ENCODE peak calls at places on chromosomes 12 and 14, in four cellular contexts. Q is AG09309, K is fibroblast of villous mesenchyme, M is fibroblast of the aortic adventitia. X is an unnamed sample.

GRCh38 chr12:44295958-44296623 is 460.2 kb downstream of the TMEM117 start:
- DNase-seq in K (no peak), Q (no peak), M (no peak), X (no peak)

GRCh38 chr12:108689314-108690190 is 41.8 kb downstream of the CORO1C start:
- DNase-seq in K (peak), M (peak), Q (no peak), X (no peak)

GRCh38 chr12:21539797-21540196 is 13.7 kb downstream of the SPX start:
- DNase-seq in K (no peak), Q (no peak), M (no peak), X (peak)

GRCh38 chr14:36091096-36091495 is 85.4 kb downstream of the PTCSC3 start:
- DNase-seq in K (peak), M (peak), Q (peak), X (peak)

GRCh38 chr12:116571089-116571488 is 11.9 kb downstream of the MAP1LC3B2 start:
- DNase-seq in M (no peak), Q (no peak), K (no peak), X (no peak)

GRCh38 chr12:109473006-109473405 is 4.1 kb downstream of the KCTD10 start:
- DNase-seq in K (no peak), Q (no peak), M (no peak), X (peak)

GRCh38 chr14:80356413-80356812 is 145.1 kb upstream of the DIO2 start:
- DNase-seq in Q (no peak), M (peak), K (peak), X (no peak)

GRCh38 chr12:93407283-93407962 is 29.7 kb downstream of the NUDT4 start:
- DNase-seq in M (no peak), K (no peak), Q (no peak), X (no peak)

GRCh38 chr12:462936-463705 is 3.4 kb downstream of the B4GALNT3 start:
- DNase-seq in M (no peak), Q (no peak), K (no peak), X (peak)

GRCh38 chr12:97940105-97940504 is 477.5 kb downstream of the RMST start:
- DNase-seq in M (no peak), K (no peak), Q (no peak), X (no peak)

GRCh38 chr14:69049675-69050074 is 70.6 kb upstream of the ACTN1 start:
- DNase-seq in Q (peak), K (peak), M (peak), X (peak)

GRCh38 chr12:6823161-6824084 is 1.8 kb downstream of the GPR162 start:
- DNase-seq in Q (no peak), K (no peak), M (no peak), X (no peak)

GRCh38 chr14:80988742-80989429 is 33.5 kb downstream of the TSHR start:
- DNase-seq in K (no peak), Q (no peak), M (no peak), X (peak)

GRCh38 chr14:33393895-33394405 is 455.3 kb downstream of the NPAS3 start:
- DNase-seq in Q (no peak), M (no peak), K (no peak), X (no peak)

GRCh38 chr12:25581067-25581466 is 28.0 kb upstream of the LMNTD1 start:
- DNase-seq in Q (no peak), M (peak), K (no peak), X (no peak)

GRCh38 chr12:48160807-48161206 is 3.5 kb upstream of the ASB8 start:
- DNase-seq in M (peak), K (no peak), Q (no peak), X (no peak)

GRCh38 chr14:80607430-80608200 is 333.9 kb downstream of the CEP128 start:
- DNase-seq in K (peak), Q (no peak), M (peak), X (no peak)

GRCh38 chr14:101552786-101553231 is 8.5 kb upstream of the DIO3 start:
- DNase-seq in Q (no peak), K (no peak), M (no peak), X (no peak)

GRCh38 chr12:117680311-117680710 is 288.5 kb downstream of the KSR2 start:
- DNase-seq in M (no peak), Q (no peak), K (no peak), X (no peak)

GRCh38 chr14:94112513-94113060 is 2.1 kb downstream of the IFI27 start:
- DNase-seq in K (no peak), Q (no peak), M (no peak), X (no peak)

GRCh38 chr12:6952860-6953416 is 1.8 kb downstream of the PTPN6 start:
- DNase-seq in Q (no peak), M (no peak), K (no peak), X (no peak)

GRCh38 chr12:119720349-119720748 is 52.4 kb downstream of the PRKAB1 start:
- DNase-seq in K (no peak), Q (no peak), M (no peak), X (no peak)
- H3K4me3 ChIP-seq in K (no peak), Q (no peak), M (no peak), X (no peak)

GRCh38 chr12:67543371-67543770 is 105.2 kb upstream of the DYRK2 start:
- DNase-seq in K (no peak), M (no peak), Q (no peak), X (no peak)

GRCh38 chr12:67539329-67539728 is 109.2 kb upstream of the DYRK2 start:
- DNase-seq in Q (no peak), M (no peak), K (no peak), X (no peak)

GRCh38 chr12:67539946-67540345 is 108.6 kb upstream of the DYRK2 start:
- DNase-seq in K (no peak), M (peak), Q (no peak), X (peak)

GRCh38 chr12:67541625-67541991 is 106.9 kb upstream of the DYRK2 start:
- DNase-seq in K (no peak), Q (no peak), M (no peak), X (peak)

GRCh38 chr12:67540920-67541624 is 107.5 kb upstream of the DYRK2 start:
- DNase-seq in Q (no peak), M (no peak), K (no peak), X (peak)
- H3K4me3 ChIP-seq in Q (no peak), M (no peak), K (no peak), X (no peak)

GRCh38 chr12:52501490-52501889 is 8.4 kb upstream of the KRT6A start:
- DNase-seq in Q (no peak), M (no peak), K (no peak), X (peak)

GRCh38 chr12:52497975-52498374 is 4.9 kb upstream of the KRT6A start:
- DNase-seq in K (no peak), Q (no peak), M (no peak), X (no peak)

GRCh38 chr12:52496590-52497071 is 3.6 kb upstream of the KRT6A start:
- DNase-seq in M (peak), K (peak), Q (no peak), X (peak)

GRCh38 chr12:52498971-52499370 is 5.9 kb upstream of the KRT6A start:
- DNase-seq in Q (no peak), M (no peak), K (no peak), X (no peak)

GRCh38 chr12:52499836-52500560 is 6.9 kb upstream of the KRT6A start:
- DNase-seq in Q (no peak), K (no peak), M (peak), X (no peak)
- H3K4me3 ChIP-seq in Q (no peak), K (no peak), M (no peak), X (no peak)

GRCh38 chr14:103019827-103020226 is 37.5 kb downstream of the CDC42BPB start:
- DNase-seq in M (peak), Q (no peak), K (peak), X (no peak)

GRCh38 chr14:103023881-103024473 is 33.4 kb downstream of the CDC42BPB start:
- DNase-seq in Q (no peak), K (peak), M (peak), X (peak)

GRCh38 chr14:103021817-103022668 is 35.3 kb downstream of the CDC42BPB start:
- DNase-seq in K (peak), Q (no peak), M (peak), X (peak)

GRCh38 chr14:103020271-103020910 is 37.0 kb downstream of the CDC42BPB start:
- DNase-seq in K (no peak), M (no peak), Q (no peak), X (no peak)

DNA sequence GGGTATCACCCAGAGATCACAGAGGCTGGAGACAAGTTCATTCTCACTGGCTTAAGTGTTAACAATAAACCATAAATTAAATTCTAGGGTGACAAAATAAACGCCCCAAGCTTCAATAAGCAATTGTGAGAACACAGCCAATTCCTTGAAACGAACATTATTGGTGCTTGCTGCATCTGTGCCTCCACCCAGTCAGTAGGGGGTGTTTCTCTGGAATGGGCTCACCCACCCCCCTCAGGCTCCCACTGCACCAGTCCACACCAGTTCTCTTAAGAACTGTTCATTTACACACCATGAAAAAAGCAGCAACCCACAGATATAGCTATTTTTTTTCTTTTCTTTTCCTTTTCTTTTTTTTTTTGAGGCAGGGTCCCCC is 34.7 kb downstream of the CDC42BPB start:
- DNase-seq in K (no peak), M (peak), Q (no peak), X (no peak)
- H3K4me3 ChIP-seq in K (no peak), M (no peak), Q (no peak), X (no peak)

DNA sequence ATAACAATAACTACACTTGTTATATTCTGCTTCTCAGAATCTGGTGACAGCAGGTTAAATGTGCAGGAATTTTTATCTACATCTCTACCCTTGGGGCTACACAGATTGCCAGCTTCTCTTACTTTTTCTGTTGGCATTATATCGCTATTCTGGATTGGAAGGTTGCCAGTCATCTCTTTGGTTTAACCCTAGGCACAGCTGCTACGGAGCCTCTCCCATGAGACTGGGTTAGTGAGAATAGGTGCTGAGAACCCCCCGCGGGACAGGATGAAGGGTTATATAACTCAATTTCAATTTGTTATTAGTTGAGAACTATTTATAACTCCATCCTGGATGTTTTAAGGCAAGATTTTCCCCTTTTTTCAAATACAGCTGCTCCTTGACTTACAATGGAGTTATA is 73.1 kb downstream of the ACADS start:
- DNase-seq in K (no peak), M (no peak), Q (no peak), X (no peak)
- H3K4me3 ChIP-seq in K (no peak), M (no peak), Q (no peak), X (no peak)

DNA sequence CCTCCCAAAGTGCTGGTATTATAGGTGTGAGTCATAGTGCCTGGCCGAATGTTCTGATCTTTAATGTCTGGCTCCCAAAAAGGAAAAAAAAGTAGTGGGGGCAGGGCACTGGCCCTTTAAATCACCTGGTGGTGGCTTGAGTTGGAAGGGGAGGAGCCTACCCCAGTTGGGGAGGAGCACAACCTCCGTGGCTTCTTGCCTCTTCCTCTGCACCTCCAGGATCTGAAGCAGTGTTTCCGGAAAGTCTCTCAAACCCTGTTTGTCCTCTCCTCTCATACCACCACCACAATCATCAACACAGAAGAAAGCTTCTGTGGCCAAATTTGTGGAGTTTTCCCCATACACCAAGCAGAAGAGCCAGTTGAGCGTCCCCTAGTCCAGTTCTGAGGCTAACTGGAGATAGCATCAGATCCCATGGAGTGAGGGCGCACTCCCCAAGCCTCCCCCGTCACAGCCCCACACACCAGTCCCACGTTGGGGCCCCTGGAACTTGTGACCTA is 24.3 kb upstream of the RCOR1 start:
- DNase-seq in M (no peak), Q (no peak), K (no peak), X (peak)
- H3K4me3 ChIP-seq in M (no peak), Q (no peak), K (no peak), X (no peak)